ENCODE peak calls at places on chromosomes 5 and 9, in seven cellular contexts. One of them, this sample, is unnamed.

GRCh38 chr5:131795879-131796792 is 681 bp downstream of the FNIP1 start:
- DNase-seq in fibroblast of lung: peak
- DNase-seq in neural progenitor cell: peak
- DNase-seq in uterus: peak
- DNase-seq in breast epithelium: peak
- DNase-seq in AG04450: no peak
- DNase-seq in psoas muscle: peak
- DNase-seq in this sample: peak

GRCh38 chr5:36726767-36727166 is 120.4 kb downstream of the SLC1A3 start:
- DNase-seq in fibroblast of lung: no peak
- DNase-seq in neural progenitor cell: no peak
- DNase-seq in uterus: no peak
- DNase-seq in breast epithelium: no peak
- DNase-seq in AG04450: no peak
- DNase-seq in psoas muscle: no peak
- DNase-seq in this sample: no peak

GRCh38 chr9:136482046-136482792 is 621 bp downstream of the SEC16A start:
- DNase-seq in fibroblast of lung: peak
- DNase-seq in neural progenitor cell: peak
- DNase-seq in uterus: no peak
- DNase-seq in breast epithelium: no peak
- DNase-seq in AG04450: no peak
- DNase-seq in psoas muscle: no peak
- DNase-seq in this sample: peak

GRCh38 chr5:75907651-75908050 is 175.5 kb upstream of the SV2C start:
- DNase-seq in fibroblast of lung: no peak
- DNase-seq in neural progenitor cell: no peak
- DNase-seq in uterus: no peak
- DNase-seq in breast epithelium: no peak
- DNase-seq in AG04450: no peak
- DNase-seq in psoas muscle: no peak
- DNase-seq in this sample: no peak

GRCh38 chr5:65663804-65664521 is 39.1 kb downstream of the SHLD3 start:
- DNase-seq in fibroblast of lung: peak
- DNase-seq in neural progenitor cell: peak
- DNase-seq in uterus: no peak
- DNase-seq in breast epithelium: no peak
- DNase-seq in AG04450: no peak
- DNase-seq in psoas muscle: no peak
- DNase-seq in this sample: no peak

GRCh38 chr9:71990466-71990865 is 69.9 kb downstream of the C9orf57 start:
- DNase-seq in fibroblast of lung: no peak
- DNase-seq in neural progenitor cell: no peak
- DNase-seq in uterus: no peak
- DNase-seq in breast epithelium: no peak
- DNase-seq in AG04450: no peak
- DNase-seq in psoas muscle: no peak
- DNase-seq in this sample: no peak

GRCh38 chr9:120308495-120308894 is 271.5 kb downstream of the CDK5RAP2 start:
- DNase-seq in fibroblast of lung: no peak
- DNase-seq in neural progenitor cell: no peak
- DNase-seq in uterus: no peak
- DNase-seq in breast epithelium: no peak
- DNase-seq in AG04450: no peak
- DNase-seq in psoas muscle: no peak
- DNase-seq in this sample: no peak

GRCh38 chr5:77262685-77263084 is 52.2 kb downstream of the PDE8B start:
- DNase-seq in fibroblast of lung: no peak
- DNase-seq in neural progenitor cell: no peak
- DNase-seq in uterus: no peak
- DNase-seq in breast epithelium: no peak
- DNase-seq in AG04450: no peak
- DNase-seq in psoas muscle: no peak
- DNase-seq in this sample: no peak

GRCh38 chr5:116137544-116138378 is 52.9 kb downstream of the COMMD10 start:
- DNase-seq in fibroblast of lung: peak
- DNase-seq in neural progenitor cell: peak
- DNase-seq in uterus: no peak
- DNase-seq in breast epithelium: no peak
- DNase-seq in AG04450: peak
- DNase-seq in psoas muscle: no peak
- DNase-seq in this sample: peak

GRCh38 chr5:134127988-134128647 is 13.6 kb downstream of the TCF7 start:
- DNase-seq in fibroblast of lung: no peak
- DNase-seq in neural progenitor cell: no peak
- DNase-seq in uterus: no peak
- DNase-seq in breast epithelium: no peak
- DNase-seq in AG04450: no peak
- DNase-seq in psoas muscle: no peak
- DNase-seq in this sample: no peak

GRCh38 chr9:91803970-91804752 is 145.9 kb downstream of the ROR2 start:
- DNase-seq in fibroblast of lung: no peak
- DNase-seq in neural progenitor cell: no peak
- DNase-seq in uterus: no peak
- DNase-seq in breast epithelium: no peak
- DNase-seq in AG04450: no peak
- DNase-seq in psoas muscle: no peak
- DNase-seq in this sample: no peak

GRCh38 chr9:100674419-100675122 is 96.7 kb downstream of the CAVIN4 start:
- DNase-seq in fibroblast of lung: no peak
- DNase-seq in neural progenitor cell: no peak
- DNase-seq in uterus: no peak
- DNase-seq in breast epithelium: no peak
- DNase-seq in AG04450: no peak
- DNase-seq in psoas muscle: peak
- DNase-seq in this sample: no peak

GRCh38 chr9:20504930-20505329 is 117.4 kb downstream of the MLLT3 start:
- DNase-seq in fibroblast of lung: no peak
- DNase-seq in neural progenitor cell: no peak
- DNase-seq in uterus: no peak
- DNase-seq in breast epithelium: no peak
- DNase-seq in AG04450: no peak
- DNase-seq in psoas muscle: no peak
- DNase-seq in this sample: no peak

GRCh38 chr5:42570946-42571625 is 147.8 kb downstream of the GHR start:
- DNase-seq in fibroblast of lung: peak
- DNase-seq in neural progenitor cell: no peak
- DNase-seq in uterus: no peak
- DNase-seq in breast epithelium: no peak
- DNase-seq in AG04450: no peak
- DNase-seq in psoas muscle: no peak
- DNase-seq in this sample: no peak

GRCh38 chr5:173320259-173320658 is 8.0 kb downstream of the STC2 start:
- DNase-seq in fibroblast of lung: peak
- DNase-seq in neural progenitor cell: no peak
- DNase-seq in uterus: no peak
- DNase-seq in breast epithelium: peak
- DNase-seq in AG04450: no peak
- DNase-seq in psoas muscle: peak
- DNase-seq in this sample: no peak

GRCh38 chr9:18568969-18569368 is 95.0 kb downstream of the ADAMTSL1 start:
- DNase-seq in fibroblast of lung: peak
- DNase-seq in neural progenitor cell: no peak
- DNase-seq in uterus: no peak
- DNase-seq in breast epithelium: no peak
- DNase-seq in AG04450: no peak
- DNase-seq in psoas muscle: no peak
- DNase-seq in this sample: peak

GRCh38 chr9:125681086-125681622 is 25.9 kb downstream of the MAPKAP1 start:
- DNase-seq in fibroblast of lung: no peak
- DNase-seq in neural progenitor cell: no peak
- DNase-seq in uterus: no peak
- DNase-seq in breast epithelium: no peak
- DNase-seq in AG04450: no peak
- DNase-seq in psoas muscle: no peak
- DNase-seq in this sample: no peak

GRCh38 chr5:124662261-124662781 is 84.1 kb downstream of the ZNF608 start:
- DNase-seq in fibroblast of lung: no peak
- DNase-seq in neural progenitor cell: peak
- DNase-seq in uterus: no peak
- DNase-seq in breast epithelium: no peak
- DNase-seq in AG04450: no peak
- DNase-seq in psoas muscle: no peak
- DNase-seq in this sample: no peak

GRCh38 chr5:132963175-132964104 is at the start of gene AFF4:
- DNase-seq in fibroblast of lung: peak
- DNase-seq in neural progenitor cell: peak
- DNase-seq in uterus: peak
- DNase-seq in breast epithelium: peak
- DNase-seq in AG04450: peak
- DNase-seq in psoas muscle: peak
- DNase-seq in this sample: peak

GRCh38 chr5:58670620-58671019 is 87.7 kb downstream of the RAB3C start:
- DNase-seq in fibroblast of lung: no peak
- DNase-seq in neural progenitor cell: no peak
- DNase-seq in uterus: no peak
- DNase-seq in breast epithelium: no peak
- DNase-seq in AG04450: no peak
- DNase-seq in psoas muscle: no peak
- DNase-seq in this sample: no peak

GRCh38 chr9:114687034-114687433 is 5.0 kb upstream of the TEX48 start:
- DNase-seq in fibroblast of lung: peak
- DNase-seq in neural progenitor cell: no peak
- DNase-seq in uterus: no peak
- DNase-seq in breast epithelium: no peak
- DNase-seq in AG04450: no peak
- DNase-seq in psoas muscle: no peak
- DNase-seq in this sample: peak

GRCh38 chr9:137255448-137256114 is 454 bp downstream of the NELFB start:
- DNase-seq in fibroblast of lung: peak
- DNase-seq in neural progenitor cell: no peak
- DNase-seq in uterus: no peak
- DNase-seq in breast epithelium: no peak
- DNase-seq in AG04450: no peak
- DNase-seq in psoas muscle: peak
- DNase-seq in this sample: no peak

GRCh38 chr5:132049093-132049492 is 11.4 kb upstream of the IL3 start:
- DNase-seq in fibroblast of lung: no peak
- DNase-seq in neural progenitor cell: no peak
- DNase-seq in uterus: no peak
- DNase-seq in breast epithelium: no peak
- DNase-seq in AG04450: no peak
- DNase-seq in psoas muscle: no peak
- DNase-seq in this sample: no peak

DNA sequence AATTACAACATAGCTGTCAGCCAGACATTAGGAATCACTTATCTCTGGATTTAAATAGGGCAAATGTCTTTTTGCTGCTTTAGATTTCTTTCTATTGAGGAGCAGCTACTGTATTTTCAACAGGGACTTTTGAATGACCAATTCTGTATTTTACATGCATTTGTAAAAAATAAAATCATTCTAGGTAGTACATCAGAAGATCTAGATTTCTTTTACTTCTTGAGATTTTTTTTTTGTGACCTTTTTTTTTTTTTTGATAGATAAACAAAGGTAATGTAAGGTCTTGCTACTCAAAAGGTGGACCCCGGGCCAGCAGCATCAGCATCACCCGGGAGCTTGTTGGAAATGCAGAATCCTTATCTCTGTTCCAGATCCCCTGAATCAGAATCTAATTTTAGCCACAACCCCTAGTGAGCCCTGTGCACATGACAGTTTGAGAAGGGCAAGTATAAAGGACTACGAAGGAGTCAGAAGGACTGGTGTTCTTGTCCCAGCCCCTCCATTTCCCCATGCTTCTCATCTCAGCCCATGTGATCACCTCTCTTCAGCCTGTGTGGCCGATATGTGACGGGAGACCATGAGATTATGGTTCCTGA is 37.7 kb upstream of the CKMT2 start:
- DNase-seq in fibroblast of lung: no peak
- DNase-seq in neural progenitor cell: no peak
- DNase-seq in uterus: no peak
- DNase-seq in breast epithelium: no peak
- DNase-seq in AG04450: no peak
- DNase-seq in psoas muscle: no peak
- DNase-seq in this sample: no peak
- TF ChIP-seq CTCF in fibroblast of lung: no peak
- TF ChIP-seq CTCF in neural progenitor cell: no peak
- TF ChIP-seq CTCF in uterus: no peak
- TF ChIP-seq CTCF in breast epithelium: no peak
- TF ChIP-seq CTCF in AG04450: no peak
- TF ChIP-seq CTCF in psoas muscle: no peak
- TF ChIP-seq CTCF in this sample: no peak

DNA sequence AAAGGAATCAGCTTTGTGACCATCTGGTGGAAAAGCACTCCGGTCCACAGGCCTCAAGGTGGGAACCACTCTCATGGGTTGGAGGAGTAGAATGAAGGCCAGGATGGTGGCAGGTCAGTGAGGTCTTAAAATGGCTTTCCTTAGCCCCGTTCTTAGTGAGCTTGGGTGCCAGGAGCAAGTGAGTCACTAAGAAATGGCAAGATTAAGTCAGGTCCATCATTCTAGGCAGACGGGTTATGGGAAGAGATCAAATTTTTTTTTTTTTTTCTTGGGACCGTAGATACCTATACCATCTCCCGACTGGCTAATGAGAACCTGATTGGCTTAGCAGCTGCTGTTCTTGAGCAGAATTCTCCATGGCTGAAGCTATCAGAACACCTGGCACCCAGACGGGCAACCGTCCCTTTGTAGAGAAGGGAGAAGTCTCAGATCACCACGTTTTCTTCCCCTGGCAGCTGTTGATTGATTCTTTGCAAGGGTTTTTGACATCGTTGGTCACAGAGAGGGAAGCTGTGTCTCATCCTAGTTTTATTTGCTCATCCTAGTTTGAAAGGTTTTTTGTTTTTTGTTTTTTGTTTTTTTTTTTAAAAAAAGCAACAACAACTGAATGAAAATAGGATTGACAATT is 78.5 kb downstream of the AOPEP start:
- DNase-seq in fibroblast of lung: no peak
- DNase-seq in neural progenitor cell: no peak
- DNase-seq in uterus: no peak
- DNase-seq in breast epithelium: no peak
- DNase-seq in AG04450: no peak
- DNase-seq in psoas muscle: no peak
- DNase-seq in this sample: no peak
- H3K27ac ChIP-seq in fibroblast of lung: no peak
- H3K27ac ChIP-seq in neural progenitor cell: no peak
- H3K27ac ChIP-seq in uterus: peak
- H3K27ac ChIP-seq in breast epithelium: no peak
- H3K27ac ChIP-seq in AG04450: no peak
- H3K27ac ChIP-seq in psoas muscle: no peak
- H3K27ac ChIP-seq in this sample: no peak

GRCh38 chr5:2131826-2132496 is 249.2 kb upstream of the IRX4 start:
- DNase-seq in fibroblast of lung: no peak
- DNase-seq in neural progenitor cell: no peak
- DNase-seq in uterus: no peak
- DNase-seq in breast epithelium: no peak
- DNase-seq in AG04450: no peak
- DNase-seq in psoas muscle: no peak
- DNase-seq in this sample: no peak
- H3K4me3 ChIP-seq in fibroblast of lung: no peak
- H3K4me3 ChIP-seq in neural progenitor cell: no peak
- H3K4me3 ChIP-seq in uterus: no peak
- H3K4me3 ChIP-seq in breast epithelium: no peak
- H3K4me3 ChIP-seq in AG04450: no peak
- H3K4me3 ChIP-seq in psoas muscle: no peak
- H3K4me3 ChIP-seq in this sample: no peak

DNA sequence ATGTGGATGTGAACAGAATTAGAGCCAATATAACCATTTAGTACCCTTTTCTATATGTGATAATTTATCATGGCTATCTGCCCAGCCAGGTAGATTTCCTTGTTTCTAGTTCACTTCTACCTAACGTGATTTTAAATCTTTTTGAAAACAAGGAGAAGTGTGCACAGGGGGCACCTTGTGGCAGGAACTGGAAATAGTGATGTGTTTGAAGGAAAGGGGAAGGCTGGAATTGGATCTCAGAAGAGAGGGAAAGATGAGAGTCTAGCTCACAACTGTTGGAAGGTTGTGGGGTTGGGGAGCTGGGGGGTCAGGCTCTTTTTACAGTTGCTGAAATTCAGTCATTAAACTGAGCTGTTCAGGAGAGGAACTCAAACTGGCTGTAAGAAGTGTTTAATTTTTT is 219.5 kb downstream of the KCTD16 start:
- DNase-seq in fibroblast of lung: peak
- DNase-seq in neural progenitor cell: peak
- DNase-seq in uterus: no peak
- DNase-seq in breast epithelium: no peak
- DNase-seq in AG04450: no peak
- DNase-seq in psoas muscle: no peak
- DNase-seq in this sample: no peak
- TF ChIP-seq CTCF in fibroblast of lung: no peak
- TF ChIP-seq CTCF in neural progenitor cell: peak
- TF ChIP-seq CTCF in uterus: no peak
- TF ChIP-seq CTCF in breast epithelium: no peak
- TF ChIP-seq CTCF in AG04450: peak
- TF ChIP-seq CTCF in psoas muscle: no peak
- TF ChIP-seq CTCF in this sample: peak